ENCODE peak calls at places on chromosomes 3 and 15, in six cellular contexts. M is Panc1, S is transverse colon, Z is HCT116, C is GM23338, Q is upper lobe of left lung. E is an unnamed sample.
A peak's percentile ranks its signal among the peaks of the same experiment; 100 is the strongest.

GRCh38 chr15:41891226-41891625 is 2.6 kb downstream of the SPTBN5 start:
- DNase-seq in M (no peak), S (no peak), Z (no peak), C (no peak), Q (no peak), E (no peak)

GRCh38 chr15:88756926-88757325 is 46.3 kb upstream of the ACAN start:
- DNase-seq in M (no peak), S (no peak), Z (no peak), C (no peak), Q (no peak), E (no peak)

GRCh38 chr3:149969110-149969944 is 1.4 kb downstream of the PFN2 start:
- DNase-seq in M (no peak), S (peak; percentile 31), Z (peak; percentile 57), C (peak; percentile 94), Q (peak; percentile 32), E (peak; percentile 41)

GRCh38 chr3:126613481-126614187 is 41.3 kb downstream of the TXNRD3 start:
- DNase-seq in M (no peak), S (no peak), Z (no peak), C (no peak), Q (no peak), E (no peak)

GRCh38 chr3:126474498-126475410 is 937 bp downstream of the ZXDC start:
- DNase-seq in M (no peak), S (peak; percentile 45), Z (peak; percentile 16), C (peak; percentile 65), Q (peak; percentile 64), E (peak; percentile 16)

GRCh38 chr3:164572436-164572835 is 505.9 kb downstream of the SI start:
- DNase-seq in M (no peak), S (no peak), Z (no peak), C (no peak), Q (no peak), E (no peak)

GRCh38 chr3:29280675-29281264 is at the start of gene RBMS3:
- DNase-seq in M (no peak), S (peak; percentile 75), Z (peak; percentile 48), C (peak; percentile 86), Q (peak; percentile 84), E (peak; percentile 83)

GRCh38 chr3:101721650-101721917 is 2.8 kb upstream of the CEP97 start:
- DNase-seq in M (no peak), S (no peak), Z (no peak), C (peak; percentile 16), Q (no peak), E (no peak)

GRCh38 chr3:6736781-6737180 is 124.1 kb upstream of the GRM7 start:
- DNase-seq in M (no peak), S (no peak), Z (no peak), C (no peak), Q (no peak), E (no peak)

GRCh38 chr3:151724846-151725562 is 8.7 kb upstream of the AADACL2 start:
- DNase-seq in M (no peak), S (no peak), Z (no peak), C (peak; percentile 37), Q (no peak), E (no peak)

GRCh38 chr3:50503504-50503903 is at the start of gene CACNA2D2:
- DNase-seq in M (no peak), S (peak; percentile 63), Z (peak; percentile 15), C (peak; percentile 77), Q (peak; percentile 71), E (peak; percentile 68)

GRCh38 chr3:74592359-74592758 is 22.1 kb downstream of the CNTN3 start:
- DNase-seq in M (no peak), S (no peak), Z (no peak), C (no peak), Q (no peak), E (no peak)

GRCh38 chr3:131960324-131960723 is 74.5 kb downstream of the CPNE4 start:
- DNase-seq in M (no peak), S (no peak), Z (no peak), C (no peak), Q (no peak), E (no peak)

GRCh38 chr3:172751188-172751571 is 654 bp downstream of the ECT2 start:
- DNase-seq in M (no peak), S (no peak), Z (no peak), C (no peak), Q (peak; percentile 29), E (peak; percentile 8)

GRCh38 chr3:165195628-165196576 is at the start of gene SLITRK3:
- DNase-seq in M (no peak), S (no peak), Z (no peak), C (peak; percentile 60), Q (no peak), E (no peak)

GRCh38 chr15:99101501-99101900 is 3.4 kb upstream of the SYNM start:
- DNase-seq in M (no peak), S (no peak), Z (no peak), C (no peak), Q (no peak), E (no peak)

GRCh38 chr15:43067717-43068461 is 37.9 kb downstream of the UBR1 start:
- DNase-seq in M (no peak), S (no peak), Z (peak; percentile 4), C (peak; percentile 32), Q (no peak), E (no peak)

GRCh38 chr3:64806668-64807067 is 118.9 kb upstream of the ADAMTS9 start:
- DNase-seq in M (no peak), S (no peak), Z (no peak), C (no peak), Q (no peak), E (no peak)

GRCh38 chr3:35141406-35141805 is 497.9 kb upstream of the ARPP21 start:
- DNase-seq in M (no peak), S (no peak), Z (no peak), C (no peak), Q (no peak), E (no peak)

GRCh38 chr3:65596511-65597224 is 442.1 kb downstream of the MAGI1 start:
- DNase-seq in M (no peak), S (no peak), Z (no peak), C (no peak), Q (no peak), E (no peak)

GRCh38 chr15:58440181-58440910 is 8.6 kb downstream of the LIPC start:
- DNase-seq in M (no peak), S (no peak), Z (peak; percentile 59), C (no peak), Q (peak; percentile 64), E (peak; percentile 50)
- TF ChIP-seq POLR2AphosphoS5 in M (no peak), S (no peak), Z (no peak), C (no peak), Q (peak; percentile 16), E (peak; percentile 68)

GRCh38 chr15:90207252-90207651 is 6.1 kb downstream of the SEMA4B start:
- DNase-seq in M (no peak), S (no peak), Z (no peak), C (no peak), Q (no peak), E (no peak)
- H3K4me1 ChIP-seq in M (peaks cover 81% of the 10 kb centered on the region), S (peaks cover 24% of the 10 kb centered on the region), Z (peaks cover 76% of the 10 kb centered on the region), C (peaks cover 5% of the 10 kb centered on the region), Q (peaks cover 33% of the 10 kb centered on the region), E (peaks cover 18% of the 10 kb centered on the region)

GRCh38 chr3:177224406-177224805 is 27.1 kb upstream of the TBL1XR1 start:
- DNase-seq in M (no peak), S (no peak), Z (no peak), C (no peak), Q (no peak), E (no peak)
- TF ChIP-seq POLR2AphosphoS5 in M (no peak), S (no peak), Z (no peak), C (no peak), Q (no peak), E (no peak)

GRCh38 chr15:61640751-61641150 is 411.6 kb upstream of the RORA start:
- DNase-seq in M (no peak), S (no peak), Z (no peak), C (peak; percentile 21), Q (no peak), E (no peak)
- H3K4me1 ChIP-seq in M (no peaks in the 10 kb centered on the region), S (no peaks in the 10 kb centered on the region), Z (no peaks in the 10 kb centered on the region), C (peaks cover 25% of the 10 kb centered on the region), Q (peaks cover 7% of the 10 kb centered on the region), E (no peaks in the 10 kb centered on the region)

GRCh38 chr3:189531271-189531670 is 99.9 kb upstream of the TP63 start:
- DNase-seq in M (no peak), S (no peak), Z (peak; percentile 61), C (no peak), Q (no peak), E (no peak)

GRCh38 chr3:189529889-189530288 is 101.3 kb upstream of the TP63 start:
- DNase-seq in M (no peak), S (no peak), Z (no peak), C (no peak), Q (no peak), E (no peak)

GRCh38 chr3:189534546-189534945 is 96.6 kb upstream of the TP63 start:
- DNase-seq in M (no peak), S (no peak), Z (no peak), C (no peak), Q (no peak), E (no peak)

GRCh38 chr3:189530822-189531221 is 100.4 kb upstream of the TP63 start:
- DNase-seq in M (no peak), S (no peak), Z (peak; percentile 19), C (no peak), Q (no peak), E (no peak)

GRCh38 chr3:189529468-189529867 is 101.7 kb upstream of the TP63 start:
- DNase-seq in M (no peak), S (no peak), Z (no peak), C (no peak), Q (no peak), E (no peak)
- TF ChIP-seq POLR2AphosphoS5 in M (no peak), S (no peak), Z (no peak), C (no peak), Q (no peak), E (no peak)

DNA sequence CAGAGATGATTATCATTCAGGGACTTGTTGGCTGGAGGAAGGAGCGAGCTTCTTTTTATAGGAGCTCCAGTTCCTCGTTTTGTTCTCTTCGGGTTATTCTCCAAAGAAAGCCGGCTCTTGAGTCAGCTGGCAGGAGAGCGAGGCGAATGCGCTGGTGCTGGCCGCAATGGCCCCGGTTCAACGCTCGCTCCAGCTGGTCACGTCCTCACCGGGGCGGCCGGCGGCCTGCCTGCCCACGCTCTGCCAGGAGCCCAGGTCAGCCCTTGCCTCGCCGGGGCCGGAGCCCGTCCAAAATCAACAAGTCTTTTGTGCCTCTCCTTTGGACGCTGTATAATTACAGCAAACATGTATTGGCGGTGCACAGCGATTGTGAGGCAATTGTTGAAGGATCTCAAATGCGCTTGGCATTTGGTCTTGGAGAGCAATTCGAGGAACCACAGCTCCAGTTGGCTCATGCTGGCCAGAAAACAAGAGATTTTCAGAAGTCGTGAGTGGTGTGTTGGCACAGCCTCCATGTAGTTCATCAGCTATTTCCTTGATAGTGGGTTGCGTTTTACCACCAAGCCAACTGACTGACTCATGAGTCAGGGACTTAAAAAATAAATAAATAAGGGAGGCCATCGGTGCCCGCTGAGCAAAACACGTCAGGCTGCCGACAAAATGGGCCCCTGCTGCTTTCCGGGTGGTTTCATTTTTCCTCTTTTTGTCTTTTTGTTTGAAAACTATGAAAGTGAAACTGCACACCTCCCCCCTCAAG is 288.5 kb downstream of the UACA start:
- DNase-seq in M (peak; percentile 85), S (no peak), Z (peak; percentile 82), C (no peak), Q (peak; percentile 87), E (peak; percentile 92)
- H3K4me1 ChIP-seq in M (peaks cover 51% of the 10 kb centered on the region), S (no peaks in the 10 kb centered on the region), Z (peaks cover 38% of the 10 kb centered on the region), C (no peaks in the 10 kb centered on the region), Q (peaks cover 31% of the 10 kb centered on the region), E (peaks cover 3% of the 10 kb centered on the region)